ENCODE peak calls at places on chromosomes 6 and 20, in eight cellular contexts. R is CD4-positive, CD25-positive, alpha-beta regulatory T cell; Z is tibial artery; E is GM23248; C is left lung; U is IMR-90; Q is breast epithelium; L is CD8-positive, alpha-beta T cell. T is an unnamed sample.
A peak's percentile ranks its signal among the peaks of the same experiment; 100 is the strongest.

GRCh38 chr6:48754631-48755030 is 643.6 kb upstream of the PTCHD4 start:
- DNase-seq in R (no peak), Z (no peak), E (no peak), C (no peak), U (no peak), Q (no peak), L (no peak), T (no peak)

GRCh38 chr20:54320148-54320607 is 112.3 kb downstream of the PFDN4 start:
- DNase-seq in R (no peak), Z (no peak), E (peak; percentile 25), C (no peak), U (peak; percentile 24), Q (no peak), L (no peak), T (no peak)

GRCh38 chr6:111759836-111760785 is 113.1 kb downstream of the FYN start:
- DNase-seq in R (peak; percentile 87), Z (no peak), E (peak; percentile 88), C (no peak), U (peak; percentile 97), Q (no peak), L (peak; percentile 72), T (no peak)

GRCh38 chr20:31676534-31677030 is 38.9 kb downstream of the COX4I2 start:
- DNase-seq in R (no peak), Z (no peak), E (no peak), C (no peak), U (no peak), Q (no peak), L (no peak), T (no peak)

GRCh38 chr6:148771896-148772554 is 25.2 kb downstream of the UST start:
- DNase-seq in R (no peak), Z (no peak), E (no peak), C (no peak), U (no peak), Q (no peak), L (no peak), T (no peak)

GRCh38 chr6:12530345-12530744 is 186.2 kb upstream of the PHACTR1 start:
- DNase-seq in R (no peak), Z (no peak), E (no peak), C (no peak), U (no peak), Q (no peak), L (no peak), T (no peak)

GRCh38 chr20:33569290-33570094 is 79.6 kb downstream of the CBFA2T2 start:
- DNase-seq in R (no peak), Z (no peak), E (no peak), C (no peak), U (no peak), Q (no peak), L (no peak), T (no peak)

GRCh38 chr6:38871745-38872568 is 156.8 kb downstream of the DNAH8 start:
- DNase-seq in R (peak; percentile 66), Z (peak; percentile 24), E (peak; percentile 64), C (no peak), U (peak; percentile 36), Q (no peak), L (peak; percentile 46), T (peak; percentile 27)

GRCh38 chr6:22332726-22333125 is 35.9 kb upstream of the PRL start:
- DNase-seq in R (no peak), Z (no peak), E (no peak), C (no peak), U (no peak), Q (no peak), L (no peak), T (no peak)
- H3K9me3 ChIP-seq in R (no peaks in the 10 kb centered on the region), Z (no peaks in the 10 kb centered on the region), E (no peaks in the 10 kb centered on the region), C (no peaks in the 10 kb centered on the region), U (no peaks in the 10 kb centered on the region), Q (no peaks in the 10 kb centered on the region), L (no peaks in the 10 kb centered on the region), T (no peaks in the 10 kb centered on the region)

DNA sequence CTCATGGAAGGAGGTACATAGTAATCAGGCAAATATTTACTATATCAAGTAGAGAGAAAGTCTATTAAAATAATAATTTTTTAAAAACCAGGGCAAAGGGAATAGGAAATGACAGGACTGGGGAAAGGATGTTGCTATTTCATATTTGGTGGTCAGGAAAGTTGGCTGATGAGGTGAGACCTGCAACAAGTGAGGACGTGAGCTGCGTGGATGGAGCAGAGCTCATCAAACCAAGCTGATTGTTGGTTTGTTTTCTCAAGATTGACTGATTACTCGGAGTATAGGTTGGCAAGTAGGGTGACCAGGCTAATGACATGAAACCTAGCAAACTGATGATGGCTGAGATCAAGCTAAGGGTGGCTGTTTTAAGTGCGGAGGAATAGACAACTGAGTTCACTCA is 6.0 kb downstream of the GJA1 start:
- DNase-seq in R (no peak), Z (no peak), E (no peak), C (no peak), U (no peak), Q (no peak), L (no peak), T (no peak)
- H3K4me3 ChIP-seq in R (no peak overlapping the region), Z (peak overlapping the region; percentile 0), E (peak overlapping the region; percentile 26), C (no peak overlapping the region), U (no peak overlapping the region), Q (no peak overlapping the region), L (no peak overlapping the region), T (peak overlapping the region; percentile 86)

GRCh38 chr6:56877922-56878321 is 77.0 kb upstream of the BEND6 start:
- DNase-seq in R (no peak), Z (no peak), E (no peak), C (no peak), U (no peak), Q (no peak), L (no peak), T (no peak)
- H3K4me1 ChIP-seq in R (no peaks in the 10 kb centered on the region), Z (no peaks in the 10 kb centered on the region), E (peaks cover 15% of the 10 kb centered on the region), C (no peaks in the 10 kb centered on the region), U (peaks cover 1% of the 10 kb centered on the region), Q (no peaks in the 10 kb centered on the region), L (no peaks in the 10 kb centered on the region), T (no peaks in the 10 kb centered on the region)

GRCh38 chr6:343226-343935 is 48.2 kb upstream of the IRF4 start:
- DNase-seq in R (no peak), Z (no peak), E (no peak), C (peak; percentile 59), U (no peak), Q (no peak), L (no peak), T (no peak)

GRCh38 chr6:342832-343179 is 48.7 kb upstream of the IRF4 start:
- DNase-seq in R (no peak), Z (no peak), E (no peak), C (peak; percentile 71), U (no peak), Q (no peak), L (no peak), T (no peak)

GRCh38 chr6:345747-346388 is 45.7 kb upstream of the IRF4 start:
- DNase-seq in R (no peak), Z (no peak), E (peak; percentile 36), C (peak; percentile 76), U (peak; percentile 26), Q (no peak), L (no peak), T (no peak)

GRCh38 chr6:344816-345340 is 46.7 kb upstream of the IRF4 start:
- DNase-seq in R (no peak), Z (no peak), E (no peak), C (peak; percentile 78), U (peak; percentile 53), Q (no peak), L (no peak), T (no peak)

GRCh38 chr6:343960-344815 is 47.4 kb upstream of the IRF4 start:
- DNase-seq in R (no peak), Z (no peak), E (no peak), C (no peak), U (no peak), Q (no peak), L (no peak), T (no peak)
- H3K9me3 ChIP-seq in R (no peaks in the 10 kb centered on the region), Z (no peaks in the 10 kb centered on the region), E (no peaks in the 10 kb centered on the region), C (no peaks in the 10 kb centered on the region), U (peaks cover 3% of the 10 kb centered on the region), Q (no peaks in the 10 kb centered on the region), L (no peaks in the 10 kb centered on the region), T (no peaks in the 10 kb centered on the region)

DNA sequence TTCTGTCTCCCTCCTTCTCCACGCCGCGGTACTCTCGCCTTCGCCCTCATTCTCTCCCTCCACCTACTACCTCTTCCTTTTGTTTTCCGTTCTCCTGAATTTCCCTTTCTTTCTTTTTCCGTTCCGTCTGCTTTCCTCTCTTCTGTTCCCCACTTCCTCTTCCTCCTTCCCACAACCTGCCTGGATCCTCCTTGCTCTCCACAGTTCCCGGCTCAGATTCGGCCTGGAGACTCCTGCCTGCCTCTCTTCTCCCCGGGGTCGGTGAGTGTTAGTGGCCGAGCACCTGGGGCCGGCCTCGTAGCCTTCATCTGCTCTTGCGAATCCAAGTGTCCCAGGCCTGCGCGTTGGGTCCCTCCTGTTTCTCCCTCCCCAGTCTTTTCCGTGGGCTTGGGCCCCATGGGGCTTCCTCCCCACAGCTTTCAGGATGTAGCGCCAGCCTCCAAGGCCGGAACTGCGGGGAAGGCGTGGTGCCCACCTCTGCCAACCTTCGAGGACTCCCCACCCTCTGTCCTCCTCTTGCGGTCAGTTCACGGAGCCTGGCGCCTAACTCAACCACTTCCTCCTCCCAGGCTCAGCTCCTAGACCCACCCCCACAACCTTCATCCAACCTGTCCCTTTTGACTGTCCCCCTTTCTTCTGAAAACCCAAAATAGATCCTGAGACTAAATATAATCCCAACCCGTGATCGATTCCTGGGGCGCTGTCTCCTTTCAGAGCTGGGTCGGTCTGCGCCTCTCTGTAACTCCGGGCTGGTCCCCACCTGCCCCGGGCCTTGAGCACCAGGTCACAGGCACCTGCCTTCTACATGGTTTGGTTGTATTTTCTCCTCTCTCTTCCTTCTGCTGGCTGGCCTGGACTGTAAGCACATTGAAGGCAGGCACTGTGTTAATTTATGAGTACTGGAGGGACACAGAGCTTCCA is 6.8 kb downstream of the NRN1 start:
- DNase-seq in R (no peak), Z (no peak), E (no peak), C (peak; percentile 61), U (no peak), Q (no peak), L (no peak), T (no peak)
- H3K4me3 ChIP-seq in R (no peak overlapping the region), Z (peak overlapping the region; percentile 40), E (peak overlapping the region; percentile 99), C (no peak overlapping the region), U (no peak overlapping the region), Q (peak overlapping the region; percentile 34), L (no peak overlapping the region), T (peak overlapping the region; percentile 1)

GRCh38 chr20:50514035-50514337 is 3.8 kb downstream of the PTPN1 start:
- DNase-seq in R (no peak), Z (no peak), E (no peak), C (no peak), U (no peak), Q (no peak), L (no peak), T (no peak)
- H3K4me1 ChIP-seq in R (peaks cover 89% of the 10 kb centered on the region), Z (peaks cover 26% of the 10 kb centered on the region), E (peaks cover 69% of the 10 kb centered on the region), C (peaks cover 92% of the 10 kb centered on the region), U (peaks cover 16% of the 10 kb centered on the region), Q (peaks cover 10% of the 10 kb centered on the region), L (peaks cover 80% of the 10 kb centered on the region), T (peaks cover under 1% of the 10 kb centered on the region)

DNA sequence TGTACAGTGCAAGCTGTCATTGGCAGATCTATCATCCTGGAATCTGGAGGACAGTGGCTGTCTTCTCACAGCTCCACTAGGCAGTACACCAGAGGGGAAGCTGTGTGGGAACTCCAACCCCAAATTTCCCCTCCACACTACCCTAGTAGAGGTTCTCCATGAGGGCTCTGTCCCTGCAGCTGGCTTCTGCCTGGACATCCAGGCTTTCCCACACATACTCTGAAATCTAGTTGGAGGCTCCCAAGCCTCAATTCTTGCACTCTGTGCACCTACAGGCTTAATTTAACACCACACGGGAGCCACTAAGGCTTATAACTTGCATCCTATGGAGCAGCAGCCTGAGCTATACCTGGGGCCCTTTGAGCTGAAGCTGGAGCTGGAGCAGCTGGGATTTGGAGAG is 43.0 kb upstream of the TRIM39 start:
- DNase-seq in R (no peak), Z (no peak), E (no peak), C (no peak), U (no peak), Q (no peak), L (no peak), T (no peak)
- H3K9me3 ChIP-seq in R (peaks cover 82% of the 10 kb centered on the region), Z (peaks cover 5% of the 10 kb centered on the region), E (no peaks in the 10 kb centered on the region), C (peaks cover 4% of the 10 kb centered on the region), U (peaks cover 30% of the 10 kb centered on the region), Q (peaks cover 70% of the 10 kb centered on the region), L (peaks cover 21% of the 10 kb centered on the region), T (no peaks in the 10 kb centered on the region)